ENCODE peak calls at places on chromosomes 11 and 22, in seven cellular contexts. N is psoas muscle, O is COR-L47, W is EL, I is cardiac septum, K is upper lobe of right lung, A is mucosa of descending colon. Z is an unnamed sample.

GRCh38 chr22:42820075-42820763 is 36.9 kb downstream of the ARFGAP3 start:
- DNase-seq in N (no peak), O (no peak), W (peak; percentile 88), I (no peak), K (no peak), A (no peak), Z (no peak)

GRCh38 chr11:85845052-85845631 is 10.0 kb upstream of the CCDC83 start:
- DNase-seq in N (no peak), O (no peak), W (peak; percentile 46), I (no peak), K (no peak), A (no peak), Z (no peak)

GRCh38 chr11:47987310-47987709 is 7.0 kb downstream of the PTPRJ start:
- DNase-seq in N (no peak), O (no peak), W (no peak), I (no peak), K (no peak), A (no peak), Z (no peak)

GRCh38 chr11:108498816-108499408 is 728 bp upstream of the POGLUT3 start:
- DNase-seq in N (no peak), O (no peak), W (no peak), I (no peak), K (no peak), A (peak; percentile 32), Z (no peak)

GRCh38 chr11:77819921-77820564 is 479 bp downstream of the RSF1 start:
- DNase-seq in N (peak; percentile 67), O (peak; percentile 39), W (peak; percentile 49), I (peak; percentile 78), K (peak; percentile 76), A (peak; percentile 69), Z (peak; percentile 16)

GRCh38 chr11:130763087-130763980 is 152.9 kb downstream of the SNX19 start:
- DNase-seq in N (no peak), O (no peak), W (no peak), I (no peak), K (no peak), A (no peak), Z (no peak)

GRCh38 chr11:43987384-43988039 is 45.1 kb downstream of the C11orf96 start:
- DNase-seq in N (peak; percentile 94), O (no peak), W (peak; percentile 80), I (peak; percentile 94), K (peak; percentile 82), A (peak; percentile 74), Z (no peak)

GRCh38 chr11:100969008-100969407 is 160.6 kb downstream of the PGR start:
- DNase-seq in N (no peak), O (no peak), W (no peak), I (no peak), K (no peak), A (no peak), Z (no peak)

GRCh38 chr11:70112017-70112434 is 33.9 kb downstream of the ANO1 start:
- DNase-seq in N (no peak), O (no peak), W (no peak), I (no peak), K (no peak), A (no peak), Z (no peak)

GRCh38 chr11:106668147-106668546 is 350.1 kb downstream of the GUCY1A2 start:
- DNase-seq in N (no peak), O (no peak), W (peak; percentile 55), I (no peak), K (no peak), A (no peak), Z (no peak)

GRCh38 chr22:49540571-49541450 is 286.9 kb downstream of the BRD1 start:
- DNase-seq in N (no peak), O (no peak), W (no peak), I (no peak), K (peak; percentile 49), A (no peak), Z (no peak)

GRCh38 chr11:42066113-42066512 is 606.7 kb upstream of the LRRC4C start:
- DNase-seq in N (peak; percentile 64), O (no peak), W (no peak), I (no peak), K (no peak), A (no peak), Z (no peak)

GRCh38 chr11:27705873-27706820 is 5.9 kb upstream of the BDNF start:
- DNase-seq in N (no peak), O (no peak), W (peak; percentile 42), I (no peak), K (no peak), A (no peak), Z (no peak)

GRCh38 chr22:37472418-37473006 is 13.7 kb downstream of the MFNG start:
- DNase-seq in N (no peak), O (peak; percentile 17), W (peak; percentile 48), I (no peak), K (no peak), A (peak; percentile 67), Z (peak; percentile 46)

GRCh38 chr11:123122341-123122740 is 60.4 kb upstream of the HSPA8 start:
- DNase-seq in N (no peak), O (no peak), W (peak; percentile 37), I (no peak), K (no peak), A (no peak), Z (no peak)

GRCh38 chr11:48087974-48088681 is 107.8 kb downstream of the PTPRJ start:
- DNase-seq in N (no peak), O (peak; percentile 87), W (no peak), I (no peak), K (no peak), A (peak; percentile 81), Z (no peak)

GRCh38 chr11:13288375-13289029 is 10.9 kb downstream of the BMAL1 start:
- DNase-seq in N (no peak), O (no peak), W (peak; percentile 36), I (no peak), K (no peak), A (no peak), Z (no peak)

GRCh38 chr22:41445171-41446056 is 1.2 kb downstream of the TOB2 start:
- DNase-seq in N (peak; percentile 76), O (peak; percentile 5), W (peak; percentile 21), I (peak; percentile 77), K (no peak), A (peak; percentile 51), Z (no peak)

GRCh38 chr11:75811485-75811884 is 3.5 kb upstream of the UVRAG start:
- DNase-seq in N (no peak), O (no peak), W (no peak), I (no peak), K (no peak), A (no peak), Z (no peak)

GRCh38 chr22:46752286-46752685 is 10.2 kb upstream of the TBC1D22A start:
- DNase-seq in N (no peak), O (no peak), W (no peak), I (no peak), K (no peak), A (peak; percentile 38), Z (no peak)

GRCh38 chr22:24489011-24489410 is 6.1 kb upstream of the UPB1 start:
- DNase-seq in N (no peak), O (no peak), W (no peak), I (no peak), K (no peak), A (no peak), Z (no peak)

GRCh38 chr11:114098927-114099326 is 39.4 kb downstream of the ZBTB16 start:
- DNase-seq in N (no peak), O (peak; percentile 14), W (no peak), I (no peak), K (no peak), A (no peak), Z (no peak)

GRCh38 chr11:124115782-124116616 is 749 bp downstream of the VWA5A start:
- DNase-seq in N (no peak), O (no peak), W (no peak), I (no peak), K (peak; percentile 72), A (peak; percentile 68), Z (no peak)

GRCh38 chr11:45768486-45768885 is 36.5 kb upstream of the SLC35C1 start:
- DNase-seq in N (no peak), O (no peak), W (no peak), I (no peak), K (no peak), A (no peak), Z (no peak)

GRCh38 chr22:21101877-21102638 is 56.3 kb downstream of the LRRC74B start:
- DNase-seq in N (no peak), O (no peak), W (peak; percentile 14), I (no peak), K (no peak), A (no peak), Z (no peak)

GRCh38 chr22:42857845-42858481 is 890 bp upstream of the ARFGAP3 start:
- DNase-seq in N (no peak), O (peak; percentile 33), W (no peak), I (no peak), K (no peak), A (no peak), Z (no peak)

GRCh38 chr22:20111689-20112622 is 3.9 kb upstream of the RANBP1 start:
- DNase-seq in N (peak; percentile 45), O (no peak), W (no peak), I (no peak), K (no peak), A (peak; percentile 24), Z (no peak)

GRCh38 chr11:117606211-117606610 is 190.8 kb downstream of the DSCAML1 start:
- DNase-seq in N (no peak), O (no peak), W (no peak), I (peak; percentile 5), K (no peak), A (no peak), Z (no peak)

GRCh38 chr11:128530119-128531091 is 57.0 kb downstream of the ETS1 start:
- DNase-seq in N (peak; percentile 61), O (no peak), W (peak; percentile 93), I (no peak), K (no peak), A (no peak), Z (no peak)

GRCh38 chr11:97743205-97743742 is 1277.5 kb upstream of the CNTN5 start:
- DNase-seq in N (no peak), O (no peak), W (no peak), I (no peak), K (no peak), A (no peak), Z (no peak)